ENCODE peak calls at places on chromosomes 2 and 18, in eight cellular contexts. G is cardiac fibroblast, X is mesenchymal stem cell, J is H9, S is C1 segment of cervical spinal cord, Q is HuH-7.5, O is sciatic nerve, B is GM10248. Z is an unnamed sample.

GRCh38 chr2:20622296-20622686 is 28.6 kb downstream of the HS1BP3 start:
- DNase-seq in G (no peak), X (no peak), J (no peak), S (no peak), Q (no peak), O (no peak), B (no peak), Z (no peak)

GRCh38 chr2:210198326-210198725 is 26.9 kb downstream of the ACADL start:
- DNase-seq in G (peak), X (peak), J (no peak), S (no peak), Q (no peak), O (no peak), B (no peak), Z (no peak)

GRCh38 chr2:70418514-70418913 is 116.6 kb upstream of the FAM136A start:
- DNase-seq in G (no peak), X (no peak), J (no peak), S (no peak), Q (no peak), O (no peak), B (no peak), Z (no peak)

GRCh38 chr2:232238108-232238507 is 140.4 kb upstream of the ALPP start:
- DNase-seq in G (peak), X (peak), J (no peak), S (no peak), Q (no peak), O (no peak), B (no peak), Z (no peak)

GRCh38 chr2:1990151-1990589 is 245.9 kb upstream of the PXDN start:
- DNase-seq in G (no peak), X (no peak), J (no peak), S (no peak), Q (no peak), O (no peak), B (no peak), Z (no peak)

GRCh38 chr18:8501044-8501443 is 108.2 kb upstream of the RAB12 start:
- DNase-seq in G (no peak), X (no peak), J (no peak), S (no peak), Q (no peak), O (no peak), B (no peak), Z (no peak)

GRCh38 chr2:240686460-240686859 is 3.8 kb upstream of the AQP12B start:
- DNase-seq in G (no peak), X (no peak), J (no peak), S (no peak), Q (no peak), O (no peak), B (peak), Z (no peak)

GRCh38 chr2:6794484-6794883 is 71.2 kb downstream of the CMPK2 start:
- DNase-seq in G (no peak), X (no peak), J (no peak), S (no peak), Q (no peak), O (no peak), B (no peak), Z (no peak)

GRCh38 chr2:210502997-210503621 is 26.6 kb upstream of the LANCL1 start:
- DNase-seq in G (peak), X (peak), J (peak), S (peak), Q (peak), O (peak), B (peak), Z (no peak)

GRCh38 chr18:14189858-14190257 is 57.6 kb upstream of the ZNF519 start:
- DNase-seq in G (peak), X (no peak), J (no peak), S (no peak), Q (no peak), O (no peak), B (no peak), Z (no peak)

GRCh38 chr18:657998-658946 is 819 bp downstream of the TYMS start:
- DNase-seq in G (peak), X (peak), J (peak), S (peak), Q (peak), O (peak), B (peak), Z (no peak)

GRCh38 chr18:24868760-24869237 is 408.4 kb downstream of the HRH4 start:
- DNase-seq in G (no peak), X (peak), J (no peak), S (no peak), Q (no peak), O (no peak), B (no peak), Z (no peak)

GRCh38 chr2:166375736-166376487 is at the start of gene SCN9A:
- DNase-seq in G (peak), X (peak), J (peak), S (peak), Q (peak), O (peak), B (peak), Z (no peak)

GRCh38 chr2:9300214-9300613 is 93.6 kb downstream of the ASAP2 start:
- DNase-seq in G (no peak), X (no peak), J (no peak), S (no peak), Q (no peak), O (no peak), B (no peak), Z (no peak)

GRCh38 chr2:218012306-218012705 is 9.5 kb upstream of the TNS1 start:
- DNase-seq in G (no peak), X (no peak), J (no peak), S (no peak), Q (no peak), O (no peak), B (no peak), Z (no peak)

GRCh38 chr2:146992057-146992456 is 852.8 kb upstream of the ACVR2A start:
- DNase-seq in G (peak), X (no peak), J (no peak), S (no peak), Q (no peak), O (no peak), B (no peak), Z (no peak)

GRCh38 chr2:197883354-197884032 is 79.1 kb downstream of the PLCL1 start:
- DNase-seq in G (peak), X (no peak), J (no peak), S (no peak), Q (no peak), O (no peak), B (no peak), Z (no peak)

GRCh38 chr2:13056259-13056843 is 339.6 kb downstream of the TRIB2 start:
- DNase-seq in G (peak), X (peak), J (no peak), S (no peak), Q (no peak), O (no peak), B (no peak), Z (no peak)

GRCh38 chr2:96947949-96948348 is 38.4 kb downstream of the FAM178B start:
- DNase-seq in G (no peak), X (no peak), J (no peak), S (no peak), Q (no peak), O (no peak), B (no peak), Z (no peak)

GRCh38 chr2:100780203-100781008 is 39.5 kb upstream of the NPAS2 start:
- DNase-seq in G (peak), X (peak), J (no peak), S (no peak), Q (peak), O (no peak), B (no peak), Z (no peak)

GRCh38 chr2:211144078-211144477 is 587.7 kb downstream of the CPS1 start:
- DNase-seq in G (peak), X (peak), J (no peak), S (no peak), Q (no peak), O (no peak), B (no peak), Z (no peak)

GRCh38 chr2:172119089-172119488 is 16.4 kb upstream of the DLX2 start:
- DNase-seq in G (peak), X (peak), J (no peak), S (no peak), Q (no peak), O (no peak), B (no peak), Z (no peak)

GRCh38 chr2:25127631-25128030 is 40.7 kb downstream of the POMC start:
- DNase-seq in G (no peak), X (no peak), J (no peak), S (no peak), Q (no peak), O (no peak), B (no peak), Z (no peak)

GRCh38 chr2:36672199-36672598 is 24.3 kb upstream of the VIT start:
- DNase-seq in G (peak), X (peak), J (no peak), S (no peak), Q (no peak), O (no peak), B (no peak), Z (no peak)

GRCh38 chr18:78102135-78102534 is 852.5 kb downstream of the GALR1 start:
- DNase-seq in G (no peak), X (no peak), J (no peak), S (no peak), Q (no peak), O (no peak), B (no peak), Z (no peak)

GRCh38 chr2:168244318-168244717 is 3.1 kb downstream of the STK39 start:
- DNase-seq in G (no peak), X (peak), J (no peak), S (no peak), Q (no peak), O (no peak), B (no peak), Z (no peak)

GRCh38 chr2:26712486-26713465 is 20.3 kb downstream of the KCNK3 start:
- DNase-seq in G (no peak), X (no peak), J (no peak), S (peak), Q (no peak), O (no peak), B (no peak), Z (no peak)

GRCh38 chr2:168660859-168661258 is 141.6 kb upstream of the NOSTRIN start:
- DNase-seq in G (peak), X (peak), J (no peak), S (no peak), Q (no peak), O (no peak), B (no peak), Z (no peak)

GRCh38 chr18:41617592-41617991 is 337.4 kb upstream of the PIK3C3 start:
- DNase-seq in G (no peak), X (no peak), J (no peak), S (no peak), Q (no peak), O (no peak), B (no peak), Z (no peak)

GRCh38 chr18:28331551-28331950 is 154.6 kb upstream of the CDH2 start:
- DNase-seq in G (no peak), X (no peak), J (no peak), S (no peak), Q (no peak), O (no peak), B (no peak), Z (no peak)

GRCh38 chr2:634670-635395 is 42.4 kb downstream of the TMEM18 start:
- DNase-seq in G (no peak), X (no peak), J (no peak), S (no peak), Q (no peak), O (no peak), B (no peak), Z (no peak)

GRCh38 chr2:212135739-212136138 is 402.9 kb downstream of the ERBB4 start:
- DNase-seq in G (peak), X (peak), J (no peak), S (no peak), Q (no peak), O (no peak), B (no peak), Z (no peak)

GRCh38 chr2:5392658-5393057 is 299.5 kb upstream of the SOX11 start:
- DNase-seq in G (peak), X (peak), J (no peak), S (no peak), Q (no peak), O (no peak), B (no peak), Z (no peak)

GRCh38 chr2:229996320-229996719 is 72.4 kb downstream of the SLC16A14 start:
- DNase-seq in G (peak), X (no peak), J (no peak), S (no peak), Q (no peak), O (no peak), B (no peak), Z (no peak)